ENCODE peak calls at places on chromosome 2, in five cellular contexts. One of them, this sample, is unnamed.
A peak's percentile ranks its signal among the peaks of the same experiment; 100 is the strongest.

GRCh38 chr2:56801770-56802169 is 618.0 kb downstream of the CCDC85A start:
- DNase-seq in SW 1271: no peak
- DNase-seq in skeletal muscle cell: no peak
- DNase-seq in WTC11: no peak
- DNase-seq in activated effector memory CD4-positive, alpha-beta T cell treated with Interleukin-2 at 50 U/mL for 16 hours: no peak
- DNase-seq in this sample: no peak

GRCh38 chr2:242051440-242051839 is 181.9 kb downstream of the RTP5 start:
- DNase-seq in WTC11: no peak
- DNase-seq in SW 1271: no peak
- DNase-seq in activated effector memory CD4-positive, alpha-beta T cell treated with Interleukin-2 at 50 U/mL for 16 hours: no peak
- DNase-seq in skeletal muscle cell: no peak
- DNase-seq in this sample: no peak

GRCh38 chr2:126793885-126794613 is 104.6 kb upstream of the TEX51 start:
- DNase-seq in activated effector memory CD4-positive, alpha-beta T cell treated with Interleukin-2 at 50 U/mL for 16 hours: no peak
- DNase-seq in SW 1271: no peak
- DNase-seq in WTC11: peak; percentile 32
- DNase-seq in skeletal muscle cell: no peak
- DNase-seq in this sample: no peak

GRCh38 chr2:105125428-105125827 is 87.6 kb downstream of the MRPS9 start:
- DNase-seq in SW 1271: no peak
- DNase-seq in WTC11: peak; percentile 34
- DNase-seq in skeletal muscle cell: no peak
- DNase-seq in activated effector memory CD4-positive, alpha-beta T cell treated with Interleukin-2 at 50 U/mL for 16 hours: no peak
- DNase-seq in this sample: no peak

GRCh38 chr2:8546319-8547283 is 135.3 kb upstream of the ID2 start:
- DNase-seq in WTC11: no peak
- DNase-seq in SW 1271: no peak
- DNase-seq in skeletal muscle cell: no peak
- DNase-seq in activated effector memory CD4-positive, alpha-beta T cell treated with Interleukin-2 at 50 U/mL for 16 hours: no peak
- DNase-seq in this sample: no peak

GRCh38 chr2:237618449-237618848 is 8.9 kb upstream of the LRRFIP1 start:
- DNase-seq in SW 1271: no peak
- DNase-seq in activated effector memory CD4-positive, alpha-beta T cell treated with Interleukin-2 at 50 U/mL for 16 hours: no peak
- DNase-seq in skeletal muscle cell: peak; percentile 75
- DNase-seq in WTC11: no peak
- DNase-seq in this sample: no peak

GRCh38 chr2:197113221-197113831 is 186.8 kb upstream of the PGAP1 start:
- DNase-seq in skeletal muscle cell: no peak
- DNase-seq in activated effector memory CD4-positive, alpha-beta T cell treated with Interleukin-2 at 50 U/mL for 16 hours: no peak
- DNase-seq in SW 1271: no peak
- DNase-seq in WTC11: no peak
- DNase-seq in this sample: peak; percentile 49

GRCh38 chr2:20168048-20168726 is 56.7 kb downstream of the SDC1 start:
- DNase-seq in activated effector memory CD4-positive, alpha-beta T cell treated with Interleukin-2 at 50 U/mL for 16 hours: no peak
- DNase-seq in skeletal muscle cell: no peak
- DNase-seq in WTC11: no peak
- DNase-seq in SW 1271: no peak
- DNase-seq in this sample: no peak

GRCh38 chr2:163646659-163647058 is 89.1 kb downstream of the FIGN start:
- DNase-seq in WTC11: no peak
- DNase-seq in SW 1271: no peak
- DNase-seq in activated effector memory CD4-positive, alpha-beta T cell treated with Interleukin-2 at 50 U/mL for 16 hours: no peak
- DNase-seq in skeletal muscle cell: no peak
- DNase-seq in this sample: no peak

GRCh38 chr2:19806591-19806990 is 95.2 kb downstream of the TTC32 start:
- DNase-seq in skeletal muscle cell: no peak
- DNase-seq in SW 1271: no peak
- DNase-seq in WTC11: no peak
- DNase-seq in activated effector memory CD4-positive, alpha-beta T cell treated with Interleukin-2 at 50 U/mL for 16 hours: no peak
- DNase-seq in this sample: no peak